ENCODE peak calls at places on chromosomes 3 and 15, in six cellular contexts. D is upper lobe of right lung; Z is lower lobe of right lung; W is CD4-positive, alpha-beta T cell; G is stomach; S is transverse colon. B is an unnamed sample.

GRCh38 chr3:38454179-38454883 is 641 bp downstream of the ACVR2B start:
- DNase-seq in Z (peak), S (peak), G (peak), W (peak), D (peak), B (peak)

GRCh38 chr15:58594898-58595297 is 154.6 kb downstream of the ADAM10 start:
- DNase-seq in G (no peak), S (no peak), Z (no peak), W (no peak), D (no peak), B (no peak)

GRCh38 chr3:15097889-15098288 is 1.1 kb downstream of the RBSN start:
- DNase-seq in S (no peak), W (no peak), D (no peak), Z (no peak), G (no peak), B (no peak)

GRCh38 chr3:120449701-120450216 is 1.0 kb downstream of the FSTL1 start:
- DNase-seq in W (no peak), Z (no peak), D (no peak), G (no peak), S (no peak), B (no peak)

GRCh38 chr3:51875501-51875900 is at the start of gene IQCF5:
- DNase-seq in S (no peak), Z (no peak), D (no peak), W (no peak), G (no peak), B (no peak)

GRCh38 chr3:123678108-123678511 is 93.3 kb upstream of the HACD2 start:
- DNase-seq in S (no peak), D (no peak), W (no peak), G (no peak), Z (no peak), B (peak)

GRCh38 chr3:23612296-23612891 is 193.4 kb upstream of the UBE2E1 start:
- DNase-seq in Z (no peak), W (no peak), D (no peak), S (peak), G (no peak), B (no peak)

GRCh38 chr15:60941448-60941847 is 287.7 kb downstream of the RORA start:
- DNase-seq in S (no peak), Z (no peak), G (no peak), W (no peak), D (no peak), B (no peak)

GRCh38 chr3:41997702-41998551 is 36.0 kb upstream of the ULK4 start:
- DNase-seq in G (no peak), D (no peak), Z (no peak), W (no peak), S (no peak), B (no peak)

GRCh38 chr3:197953881-197954280 is 3.9 kb downstream of the RPL35A start:
- DNase-seq in G (no peak), S (no peak), W (no peak), Z (no peak), D (no peak), B (no peak)

GRCh38 chr3:52218953-52219650 is 6.3 kb downstream of the TLR9 start:
- DNase-seq in D (peak), G (peak), S (no peak), Z (peak), W (no peak), B (no peak)

GRCh38 chr15:29556385-29556784 is 265.9 kb downstream of the TJP1 start:
- DNase-seq in S (no peak), G (no peak), Z (no peak), D (no peak), W (no peak), B (no peak)

GRCh38 chr15:34318277-34319079 is 19.1 kb downstream of the SLC12A6 start:
- DNase-seq in G (peak), D (no peak), W (peak), S (peak), Z (peak), B (peak)

GRCh38 chr15:70854669-70854976 is 666 bp upstream of the LARP6 start:
- DNase-seq in G (no peak), D (no peak), Z (no peak), S (no peak), W (no peak), B (peak)

GRCh38 chr3:4895848-4896247 is 83.4 kb upstream of the BHLHE40 start:
- DNase-seq in D (no peak), S (no peak), G (no peak), W (no peak), Z (no peak), B (no peak)

GRCh38 chr3:87207500-87207899 is 19.6 kb upstream of the CHMP2B start:
- DNase-seq in Z (no peak), W (no peak), G (no peak), S (no peak), D (no peak), B (no peak)

GRCh38 chr3:82085356-82085755 is 323.9 kb upstream of the GBE1 start:
- DNase-seq in D (no peak), Z (no peak), S (no peak), G (no peak), W (no peak), B (no peak)

GRCh38 chr15:100002091-100002620 is 268.9 kb upstream of the LYSMD4 start:
- DNase-seq in S (no peak), D (peak), Z (no peak), G (no peak), W (no peak), B (no peak)

GRCh38 chr15:31325432-31325975 is 1.1 kb upstream of the KLF13 start:
- DNase-seq in G (peak), Z (peak), W (peak), S (peak), D (peak), B (peak)

GRCh38 chr15:68578960-68579935 is at the start of gene CORO2B:
- DNase-seq in G (no peak), S (no peak), Z (no peak), W (no peak), D (peak), B (peak)

GRCh38 chr3:42229942-42230688 is 35.9 kb downstream of the CCK start:
- DNase-seq in D (no peak), Z (no peak), S (no peak), W (no peak), G (no peak), B (no peak)

GRCh38 chr3:187360523-187361060 is 7.6 kb upstream of the RTP4 start:
- DNase-seq in Z (no peak), S (no peak), D (no peak), W (no peak), G (no peak), B (no peak)

GRCh38 chr15:62164500-62165028 is 521 bp downstream of the C2CD4B start:
- DNase-seq in Z (peak), S (peak), D (peak), G (no peak), W (no peak), B (no peak)

GRCh38 chr3:50089603-50089945 is 855 bp downstream of the RBM5 start:
- DNase-seq in W (no peak), Z (no peak), G (no peak), S (no peak), D (no peak), B (no peak)

GRCh38 chr3:187926620-187927019 is 181.4 kb upstream of the BCL6 start:
- DNase-seq in D (no peak), Z (no peak), S (no peak), W (no peak), G (no peak), B (no peak)

GRCh38 chr3:151219056-151219455 is 16.0 kb upstream of the GPR171 start:
- DNase-seq in Z (no peak), S (no peak), D (no peak), G (no peak), W (no peak), B (no peak)

GRCh38 chr15:60557157-60557556 is 78.2 kb upstream of the ICE2 start:
- DNase-seq in D (no peak), Z (no peak), S (no peak), W (no peak), G (no peak), B (no peak)

GRCh38 chr3:21484323-21485154 is 266.5 kb downstream of the ZNF385D start:
- DNase-seq in W (no peak), S (peak), D (no peak), G (peak), Z (no peak), B (peak)

GRCh38 chr15:77645602-77646001 is 12.9 kb upstream of the LINGO1 start:
- DNase-seq in Z (no peak), G (no peak), W (no peak), D (no peak), S (no peak), B (no peak)

GRCh38 chr3:158105124-158105709 is 1.0 kb downstream of the SHOX2 start:
- DNase-seq in S (no peak), W (no peak), D (peak), G (no peak), Z (no peak), B (peak)

GRCh38 chr3:127482216-127483004 is 108.1 kb downstream of the TPRA1 start:
- DNase-seq in S (no peak), Z (no peak), D (no peak), G (no peak), W (no peak), B (no peak)

GRCh38 chr3:33134026-33134625 is 20.3 kb downstream of the CRTAP start:
- DNase-seq in D (no peak), W (no peak), G (no peak), S (no peak), Z (no peak), B (no peak)

GRCh38 chr3:188119846-188120245 is 34.1 kb upstream of the LPP start:
- DNase-seq in S (no peak), Z (no peak), D (no peak), W (no peak), G (no peak), B (no peak)

GRCh38 chr15:44130778-44131177 is 64.3 kb downstream of the FRMD5 start:
- DNase-seq in W (no peak), S (no peak), D (no peak), G (no peak), Z (no peak), B (no peak)

GRCh38 chr3:142269777-142270176 is 44.4 kb upstream of the GK5 start:
- DNase-seq in D (no peak), W (no peak), G (no peak), S (no peak), Z (no peak), B (no peak)

GRCh38 chr3:138479355-138479964 is 45.0 kb downstream of the ESYT3 start:
- DNase-seq in D (no peak), W (no peak), S (no peak), Z (peak), G (no peak), B (no peak)

GRCh38 chr3:32614956-32615355 is 44.3 kb upstream of the DYNC1LI1 start:
- DNase-seq in W (no peak), D (no peak), S (no peak), Z (no peak), G (no peak), B (no peak)

GRCh38 chr15:74618841-74619596 is 3.4 kb downstream of the CLK3 start:
- DNase-seq in S (no peak), W (no peak), G (no peak), Z (no peak), D (no peak), B (no peak)

GRCh38 chr3:129324855-129325254 is 46.2 kb downstream of the HMCES start:
- DNase-seq in Z (no peak), G (no peak), D (no peak), W (no peak), S (no peak), B (no peak)

GRCh38 chr3:129326138-129326537 is 47.5 kb downstream of the HMCES start:
- DNase-seq in G (no peak), Z (no peak), W (no peak), D (no peak), S (no peak), B (no peak)

GRCh38 chr3:129321887-129322286 is 43.2 kb downstream of the HMCES start:
- DNase-seq in W (no peak), S (no peak), G (no peak), Z (no peak), D (no peak), B (no peak)

GRCh38 chr3:129325383-129325782 is 46.7 kb downstream of the HMCES start:
- DNase-seq in D (no peak), Z (no peak), G (no peak), W (no peak), S (no peak), B (no peak)

DNA sequence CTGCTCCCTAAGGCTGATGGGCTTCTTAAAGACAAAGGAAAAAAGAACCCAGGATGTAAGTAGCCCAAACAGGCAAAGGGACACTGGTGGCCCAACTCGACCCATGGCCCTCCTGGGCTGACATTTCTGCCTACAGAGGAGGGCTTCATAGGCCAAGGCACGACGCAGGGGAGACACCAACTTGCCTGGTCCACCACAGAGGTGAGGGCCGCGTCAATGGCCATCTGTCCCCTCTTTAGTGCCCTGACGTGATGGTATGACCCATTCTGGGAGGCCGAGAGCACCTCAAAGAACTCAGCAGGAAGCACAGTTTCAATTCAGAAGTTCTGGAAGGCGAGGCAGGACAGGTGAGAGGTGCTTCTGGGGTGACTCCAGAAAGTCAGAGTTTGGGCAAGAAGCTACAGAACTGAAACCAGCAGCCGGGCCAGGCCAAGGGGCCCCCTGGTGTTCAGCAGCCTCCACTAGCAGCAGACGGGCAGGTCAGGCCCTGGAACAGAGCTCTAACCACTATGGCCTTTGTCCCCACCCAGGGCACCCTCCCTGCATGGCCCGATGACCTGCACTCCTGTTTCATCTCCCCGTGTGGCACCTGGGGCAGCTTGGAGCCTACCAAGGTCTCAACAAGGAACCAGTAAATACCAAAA is 45.1 kb downstream of the HMCES start:
- DNase-seq in W (no peak), S (peak), Z (no peak), G (no peak), D (no peak), B (no peak)
- TF ChIP-seq CTCF in W (no peak), S (no peak), Z (peak), G (no peak), D (peak), B (no peak)

GRCh38 chr3:152915695-152916094 is 80.8 kb downstream of the P2RY1 start:
- DNase-seq in G (no peak), D (no peak), Z (no peak), S (no peak), W (no peak), B (no peak)

GRCh38 chr3:152905631-152906030 is 70.7 kb downstream of the P2RY1 start:
- DNase-seq in D (no peak), Z (no peak), W (no peak), S (no peak), G (no peak), B (no peak)

GRCh38 chr3:152909180-152909883 is 74.4 kb downstream of the P2RY1 start:
- DNase-seq in G (no peak), W (no peak), D (no peak), S (no peak), Z (no peak), B (no peak)

GRCh38 chr3:152910966-152911365 is 76.0 kb downstream of the P2RY1 start:
- DNase-seq in S (no peak), D (no peak), Z (no peak), G (no peak), W (no peak), B (no peak)

GRCh38 chr3:152910211-152910610 is 75.3 kb downstream of the P2RY1 start:
- DNase-seq in S (no peak), Z (no peak), G (no peak), D (no peak), W (no peak), B (no peak)
- TF ChIP-seq CTCF in S (peak), Z (peak), G (no peak), D (peak), W (no peak), B (no peak)

DNA sequence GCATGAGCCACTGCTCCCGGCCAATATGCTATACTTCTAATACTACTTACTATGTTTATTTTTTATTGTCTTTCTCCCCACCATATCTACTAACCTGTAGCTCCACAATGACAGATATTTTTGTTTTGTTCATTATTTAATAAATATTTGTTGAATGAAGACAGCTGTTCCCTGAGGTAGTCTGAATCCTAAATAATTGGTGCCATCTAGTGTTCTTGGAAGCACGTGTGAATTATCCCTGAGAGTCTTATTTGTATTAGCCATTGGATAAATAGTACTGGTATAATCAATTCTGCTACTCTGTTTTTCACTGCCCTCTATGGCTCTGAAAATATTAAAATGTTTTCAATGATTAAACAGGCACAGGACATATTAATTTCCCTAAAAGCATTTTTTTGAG is 5.6 kb upstream of the APPL1 start:
- DNase-seq in W (no peak), D (no peak), G (no peak), Z (no peak), S (no peak), B (no peak)
- TF ChIP-seq CTCF in W (no peak), D (peak), G (no peak), Z (peak), S (no peak), B (peak)

GRCh38 chr3:148954981-148955380 is 36.4 kb upstream of the GYG1 start:
- DNase-seq in G (no peak), Z (no peak), S (no peak), D (no peak), W (no peak), B (no peak)

GRCh38 chr3:148957586-148957985 is 33.8 kb upstream of the GYG1 start:
- DNase-seq in S (no peak), W (no peak), G (no peak), Z (no peak), D (no peak), B (no peak)

GRCh38 chr3:148953094-148953493 is 38.2 kb upstream of the GYG1 start:
- DNase-seq in G (no peak), D (no peak), S (no peak), Z (no peak), W (no peak), B (no peak)

GRCh38 chr3:148958681-148959080 is 32.7 kb upstream of the GYG1 start:
- DNase-seq in Z (no peak), W (no peak), S (no peak), D (no peak), G (no peak), B (no peak)

GRCh38 chr3:148955544-148956346 is 35.6 kb upstream of the GYG1 start:
- DNase-seq in D (no peak), Z (no peak), G (peak), S (peak), W (no peak), B (peak)
- TF ChIP-seq CTCF in D (peak), Z (peak), G (peak), S (peak), W (peak), B (peak)

GRCh38 chr15:67469680-67470079 is 51.3 kb upstream of the C15orf61 start:
- DNase-seq in W (no peak), D (no peak), G (no peak), Z (no peak), S (no peak), B (no peak)
- TF ChIP-seq CTCF in W (no peak), D (no peak), G (no peak), Z (no peak), S (no peak), B (no peak)

GRCh38 chr3:10285307-10285706 is 7.4 kb downstream of the GHRL start:
- DNase-seq in D (no peak), W (no peak), Z (no peak), G (no peak), S (no peak), B (no peak)

GRCh38 chr3:10287936-10288574 is 4.7 kb downstream of the GHRL start:
- DNase-seq in G (no peak), S (no peak), D (no peak), W (no peak), Z (no peak), B (no peak)

GRCh38 chr3:10285742-10286524 is 6.8 kb downstream of the GHRL start:
- DNase-seq in G (no peak), W (no peak), Z (no peak), S (no peak), D (no peak), B (no peak)

GRCh38 chr3:10288575-10288960 is 4.2 kb downstream of the GHRL start:
- DNase-seq in S (no peak), G (no peak), D (peak), W (no peak), Z (no peak), B (no peak)

DNA sequence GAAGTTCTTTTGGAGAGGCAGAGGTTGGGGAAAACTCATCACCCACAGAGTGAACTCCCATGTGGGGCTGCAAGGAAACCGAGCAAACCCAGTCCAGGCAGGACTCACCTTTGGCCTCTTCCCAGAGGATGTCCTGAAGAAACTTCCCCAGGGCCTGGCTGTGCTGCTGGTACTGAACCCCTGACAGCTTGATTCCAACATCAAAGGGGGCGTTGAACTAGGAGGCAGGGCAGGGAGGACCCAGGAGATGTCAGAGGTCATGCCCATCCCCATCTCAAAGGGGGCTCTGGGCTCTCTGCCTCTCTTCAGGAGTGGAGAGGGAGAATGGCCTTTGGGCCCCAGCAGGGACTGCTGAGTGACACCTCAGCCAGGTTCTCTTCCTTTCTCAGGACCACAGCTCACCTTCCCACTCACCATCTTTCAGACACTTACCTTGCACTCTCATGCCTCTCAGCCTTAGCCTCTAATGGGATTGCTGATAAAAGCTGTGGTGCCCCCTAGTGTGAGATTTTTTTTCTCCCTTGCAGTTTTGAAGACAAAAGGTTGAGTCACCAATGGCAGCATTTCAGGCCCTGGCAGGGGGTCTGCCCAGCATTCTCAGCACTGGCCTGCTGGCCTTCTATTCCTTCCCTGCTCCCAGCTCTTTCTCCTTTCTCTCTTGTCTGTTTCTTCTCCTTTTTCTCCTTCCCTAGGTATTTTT is 6.0 kb downstream of the GHRL start:
- DNase-seq in W (no peak), S (no peak), Z (no peak), G (no peak), D (no peak), B (no peak)
- TF ChIP-seq CTCF in W (peak), S (peak), Z (no peak), G (no peak), D (no peak), B (no peak)

DNA sequence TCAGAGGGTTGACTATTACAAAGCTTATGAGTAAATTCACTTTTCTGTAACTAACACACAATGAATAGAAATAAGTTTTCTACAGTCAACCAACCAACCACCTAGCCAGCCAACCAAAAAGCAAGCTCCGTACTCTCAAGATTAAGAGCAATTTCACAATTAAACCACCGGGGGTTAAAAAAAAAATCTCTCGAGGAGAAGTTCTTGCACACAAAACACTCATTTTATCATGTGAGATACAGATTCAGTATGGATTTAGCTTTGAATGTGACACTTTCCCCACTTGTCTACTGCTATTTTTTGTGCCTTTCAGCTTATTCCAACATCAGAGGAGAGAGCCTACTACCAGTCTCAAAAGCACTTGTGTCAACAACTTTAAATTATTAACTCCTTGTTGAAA is 135.3 kb downstream of the SV2B start:
- DNase-seq in Z (no peak), S (no peak), W (no peak), G (no peak), D (no peak), B (no peak)
- TF ChIP-seq CTCF in Z (no peak), S (no peak), W (no peak), G (no peak), D (no peak), B (no peak)